ENCODE peak calls at places on chromosomes 12 and 14, in five cellular contexts. One of them, this sample, is unnamed.

GRCh38 chr12:69007858-69008314 is 74.9 kb upstream of the CPM start:
- DNase-seq in cerebellar cortex: no peak
- DNase-seq in GM04503: no peak
- DNase-seq in activated B cell treated with CpG ODN at 0.5 μM for 24 hours: no peak
- DNase-seq in ELF-1: no peak
- DNase-seq in this sample: no peak

GRCh38 chr12:101009274-101009673 is 200.8 kb downstream of the SLC5A8 start:
- DNase-seq in cerebellar cortex: no peak
- DNase-seq in GM04503: no peak
- DNase-seq in activated B cell treated with CpG ODN at 0.5 μM for 24 hours: no peak
- DNase-seq in ELF-1: no peak
- DNase-seq in this sample: no peak

GRCh38 chr12:51871918-51872688 is 15.8 kb upstream of the ANKRD33 start:
- DNase-seq in cerebellar cortex: no peak
- DNase-seq in GM04503: no peak
- DNase-seq in activated B cell treated with CpG ODN at 0.5 μM for 24 hours: no peak
- DNase-seq in ELF-1: no peak
- DNase-seq in this sample: no peak

GRCh38 chr12:4587108-4587507 is 25.1 kb downstream of the DYRK4 start:
- DNase-seq in cerebellar cortex: no peak
- DNase-seq in GM04503: no peak
- DNase-seq in activated B cell treated with CpG ODN at 0.5 μM for 24 hours: no peak
- DNase-seq in ELF-1: no peak
- DNase-seq in this sample: no peak

GRCh38 chr12:8849785-8850184 is 27.4 kb downstream of the A2ML1 start:
- DNase-seq in cerebellar cortex: no peak
- DNase-seq in GM04503: no peak
- DNase-seq in activated B cell treated with CpG ODN at 0.5 μM for 24 hours: no peak
- DNase-seq in ELF-1: no peak
- DNase-seq in this sample: no peak

GRCh38 chr14:69152181-69152943 is 557 bp downstream of the DCAF5 start:
- DNase-seq in cerebellar cortex: no peak
- DNase-seq in GM04503: no peak
- DNase-seq in activated B cell treated with CpG ODN at 0.5 μM for 24 hours: no peak
- DNase-seq in ELF-1: peak; percentile 26
- DNase-seq in this sample: peak; percentile 56

GRCh38 chr12:114823701-114824100 is 139.7 kb upstream of the TBX3 start:
- DNase-seq in cerebellar cortex: peak; percentile 12
- DNase-seq in GM04503: no peak
- DNase-seq in activated B cell treated with CpG ODN at 0.5 μM for 24 hours: no peak
- DNase-seq in ELF-1: no peak
- DNase-seq in this sample: no peak

GRCh38 chr14:31880935-31881334 is 196.2 kb upstream of the ARHGAP5 start:
- DNase-seq in cerebellar cortex: no peak
- DNase-seq in GM04503: peak; percentile 78
- DNase-seq in activated B cell treated with CpG ODN at 0.5 μM for 24 hours: no peak
- DNase-seq in ELF-1: peak; percentile 50
- DNase-seq in this sample: no peak

GRCh38 chr14:33194551-33194950 is 255.9 kb downstream of the NPAS3 start:
- DNase-seq in cerebellar cortex: no peak
- DNase-seq in GM04503: no peak
- DNase-seq in activated B cell treated with CpG ODN at 0.5 μM for 24 hours: no peak
- DNase-seq in ELF-1: no peak
- DNase-seq in this sample: no peak

GRCh38 chr14:31510222-31510621 is 22.4 kb upstream of the GPR33 start:
- DNase-seq in cerebellar cortex: peak; percentile 34
- DNase-seq in GM04503: no peak
- DNase-seq in activated B cell treated with CpG ODN at 0.5 μM for 24 hours: no peak
- DNase-seq in ELF-1: no peak
- DNase-seq in this sample: peak; percentile 38

GRCh38 chr14:22531451-22532344 is 57.3 kb downstream of the DAD1 start:
- DNase-seq in cerebellar cortex: no peak
- DNase-seq in GM04503: no peak
- DNase-seq in activated B cell treated with CpG ODN at 0.5 μM for 24 hours: no peak
- DNase-seq in ELF-1: no peak
- DNase-seq in this sample: no peak

GRCh38 chr14:32345311-32345771 is 16.2 kb downstream of the AKAP6 start:
- DNase-seq in cerebellar cortex: no peak
- DNase-seq in GM04503: no peak
- DNase-seq in activated B cell treated with CpG ODN at 0.5 μM for 24 hours: no peak
- DNase-seq in ELF-1: no peak
- DNase-seq in this sample: no peak

GRCh38 chr12:16225692-16226091 is 51.8 kb downstream of the SLC15A5 start:
- DNase-seq in cerebellar cortex: no peak
- DNase-seq in GM04503: no peak
- DNase-seq in activated B cell treated with CpG ODN at 0.5 μM for 24 hours: no peak
- DNase-seq in ELF-1: no peak
- DNase-seq in this sample: no peak

GRCh38 chr14:68278568-68279436 is 459.2 kb downstream of the RAD51B start:
- DNase-seq in cerebellar cortex: no peak
- DNase-seq in GM04503: no peak
- DNase-seq in activated B cell treated with CpG ODN at 0.5 μM for 24 hours: no peak
- DNase-seq in ELF-1: peak; percentile 48
- DNase-seq in this sample: no peak

GRCh38 chr12:122227341-122227740 is 1.5 kb upstream of the DIABLO start:
- DNase-seq in cerebellar cortex: no peak
- DNase-seq in GM04503: no peak
- DNase-seq in activated B cell treated with CpG ODN at 0.5 μM for 24 hours: no peak
- DNase-seq in ELF-1: no peak
- DNase-seq in this sample: no peak

GRCh38 chr14:99079061-99079727 is 192.8 kb downstream of the BCL11B start:
- DNase-seq in cerebellar cortex: no peak
- DNase-seq in GM04503: no peak
- DNase-seq in activated B cell treated with CpG ODN at 0.5 μM for 24 hours: no peak
- DNase-seq in ELF-1: no peak
- DNase-seq in this sample: no peak

GRCh38 chr12:125797421-125798175 is 732.4 kb downstream of the AACS start:
- DNase-seq in cerebellar cortex: no peak
- DNase-seq in GM04503: no peak
- DNase-seq in activated B cell treated with CpG ODN at 0.5 μM for 24 hours: no peak
- DNase-seq in ELF-1: no peak
- DNase-seq in this sample: no peak

GRCh38 chr12:116150001-116150400 is 127.5 kb downstream of the MED13L start:
- DNase-seq in cerebellar cortex: peak; percentile 86
- DNase-seq in GM04503: no peak
- DNase-seq in activated B cell treated with CpG ODN at 0.5 μM for 24 hours: no peak
- DNase-seq in ELF-1: no peak
- DNase-seq in this sample: no peak

GRCh38 chr12:122876724-122877123 is 19.2 kb downstream of the VPS37B start:
- DNase-seq in cerebellar cortex: no peak
- DNase-seq in GM04503: no peak
- DNase-seq in activated B cell treated with CpG ODN at 0.5 μM for 24 hours: peak; percentile 10
- DNase-seq in ELF-1: no peak
- DNase-seq in this sample: no peak

GRCh38 chr12:52242442-52243263 is 9.6 kb downstream of the KRT7 start:
- DNase-seq in cerebellar cortex: no peak
- DNase-seq in GM04503: no peak
- DNase-seq in activated B cell treated with CpG ODN at 0.5 μM for 24 hours: no peak
- DNase-seq in ELF-1: no peak
- DNase-seq in this sample: no peak

GRCh38 chr12:87815738-87816137 is 213.5 kb downstream of the C12orf50 start:
- DNase-seq in cerebellar cortex: no peak
- DNase-seq in GM04503: no peak
- DNase-seq in activated B cell treated with CpG ODN at 0.5 μM for 24 hours: no peak
- DNase-seq in ELF-1: no peak
- DNase-seq in this sample: no peak

GRCh38 chr12:4230526-4230925 is 43.0 kb upstream of the CCND2 start:
- DNase-seq in cerebellar cortex: no peak
- DNase-seq in GM04503: no peak
- DNase-seq in activated B cell treated with CpG ODN at 0.5 μM for 24 hours: no peak
- DNase-seq in ELF-1: no peak
- DNase-seq in this sample: no peak

GRCh38 chr14:52351191-52351560 is 37.1 kb downstream of the PTGER2 start:
- DNase-seq in cerebellar cortex: no peak
- DNase-seq in GM04503: no peak
- DNase-seq in activated B cell treated with CpG ODN at 0.5 μM for 24 hours: no peak
- DNase-seq in ELF-1: no peak
- DNase-seq in this sample: no peak

GRCh38 chr12:62631531-62632520 is 165.2 kb downstream of the MON2 start:
- DNase-seq in cerebellar cortex: peak; percentile 96
- DNase-seq in GM04503: peak; percentile 82
- DNase-seq in activated B cell treated with CpG ODN at 0.5 μM for 24 hours: peak; percentile 30
- DNase-seq in ELF-1: peak; percentile 63
- DNase-seq in this sample: peak; percentile 45

GRCh38 chr12:108633534-108634224 is at the start of gene SELPLG:
- DNase-seq in cerebellar cortex: no peak
- DNase-seq in GM04503: no peak
- DNase-seq in activated B cell treated with CpG ODN at 0.5 μM for 24 hours: peak; percentile 79
- DNase-seq in ELF-1: no peak
- DNase-seq in this sample: no peak

GRCh38 chr14:31009836-31010618 is 15.4 kb upstream of the AP4S1 start:
- DNase-seq in cerebellar cortex: no peak
- DNase-seq in GM04503: no peak
- DNase-seq in activated B cell treated with CpG ODN at 0.5 μM for 24 hours: no peak
- DNase-seq in ELF-1: no peak
- DNase-seq in this sample: no peak

GRCh38 chr14:95237956-95238355 is 80.6 kb upstream of the DICER1 start:
- DNase-seq in cerebellar cortex: no peak
- DNase-seq in GM04503: no peak
- DNase-seq in activated B cell treated with CpG ODN at 0.5 μM for 24 hours: no peak
- DNase-seq in ELF-1: no peak
- DNase-seq in this sample: no peak

GRCh38 chr12:50750366-50750765 is 13.5 kb upstream of the ATF1 start:
- DNase-seq in cerebellar cortex: no peak
- DNase-seq in GM04503: no peak
- DNase-seq in activated B cell treated with CpG ODN at 0.5 μM for 24 hours: no peak
- DNase-seq in ELF-1: no peak
- DNase-seq in this sample: no peak

GRCh38 chr14:72463291-72463866 is 430.5 kb downstream of the DPF3 start:
- DNase-seq in cerebellar cortex: no peak
- DNase-seq in GM04503: peak; percentile 21
- DNase-seq in activated B cell treated with CpG ODN at 0.5 μM for 24 hours: no peak
- DNase-seq in ELF-1: no peak
- DNase-seq in this sample: no peak

GRCh38 chr12:30138483-30138882 is 354.7 kb upstream of the TMTC1 start:
- DNase-seq in cerebellar cortex: no peak
- DNase-seq in GM04503: no peak
- DNase-seq in activated B cell treated with CpG ODN at 0.5 μM for 24 hours: no peak
- DNase-seq in ELF-1: peak; percentile 92
- DNase-seq in this sample: no peak

This sample was measured in A673.